ENCODE peak calls at places on chromosomes 13 and 19, in eight cellular contexts. M, X, N, A, R, O, W and E are unnamed samples.

GRCh38 chr13:48431987-48432615 is 19.2 kb upstream of the LPAR6 start:
- DNase-seq in M (no peak), X (no peak), N (no peak), A (no peak), R (no peak), O (no peak), W (no peak), E (no peak)

GRCh38 chr13:111937763-111938375 is 129.1 kb upstream of the SOX1 start:
- DNase-seq in M (peak; percentile 63), X (peak; percentile 1), N (no peak), A (no peak), R (no peak), O (no peak), W (no peak), E (no peak)

GRCh38 chr19:51712461-51713081 is 11.2 kb downstream of the HAS1 start:
- DNase-seq in M (no peak), X (no peak), N (no peak), A (no peak), R (no peak), O (peak; percentile 85), W (peak; percentile 83), E (no peak)

GRCh38 chr19:49581007-49581508 is at the start of gene PRRG2:
- DNase-seq in M (no peak), X (no peak), N (no peak), A (peak; percentile 76), R (no peak), O (peak; percentile 69), W (no peak), E (no peak)

GRCh38 chr13:30607908-30608307 is 9.8 kb upstream of the USPL1 start:
- DNase-seq in M (no peak), X (no peak), N (no peak), A (peak; percentile 34), R (peak; percentile 23), O (no peak), W (no peak), E (no peak)

GRCh38 chr13:21736926-21737325 is 66.1 kb downstream of the FGF9 start:
- DNase-seq in M (no peak), X (no peak), N (no peak), A (no peak), R (no peak), O (no peak), W (no peak), E (no peak)

GRCh38 chr19:8366961-8367326 is 3.0 kb downstream of the ANGPTL4 start:
- DNase-seq in M (peak; percentile 47), X (no peak), N (no peak), A (no peak), R (no peak), O (no peak), W (no peak), E (no peak)

GRCh38 chr13:59303433-59303832 is 860.3 kb downstream of the DIAPH3 start:
- DNase-seq in M (no peak), X (no peak), N (no peak), A (no peak), R (no peak), O (no peak), W (no peak), E (no peak)

GRCh38 chr13:34340534-34340933 is 522.6 kb downstream of the RFC3 start:
- DNase-seq in M (no peak), X (no peak), N (no peak), A (no peak), R (no peak), O (peak; percentile 85), W (peak; percentile 69), E (no peak)

GRCh38 chr13:58142952-58143351 is 511.4 kb downstream of the PCDH17 start:
- DNase-seq in M (no peak), X (no peak), N (no peak), A (no peak), R (no peak), O (no peak), W (no peak), E (no peak)

GRCh38 chr13:110173247-110173818 is 133.6 kb downstream of the COL4A1 start:
- DNase-seq in M (no peak), X (no peak), N (no peak), A (no peak), R (no peak), O (peak; percentile 38), W (no peak), E (no peak)

GRCh38 chr19:34432797-34433196 is 4.6 kb downstream of the UBA2 start:
- DNase-seq in M (no peak), X (no peak), N (no peak), A (no peak), R (no peak), O (no peak), W (peak; percentile 31), E (no peak)

GRCh38 chr13:94710881-94711560 is 1.3 kb downstream of the SOX21 start:
- DNase-seq in M (peak; percentile 71), X (no peak), N (no peak), A (no peak), R (no peak), O (peak; percentile 59), W (peak; percentile 42), E (no peak)

GRCh38 chr13:109787135-109787954 is 962 bp upstream of the IRS2 start:
- DNase-seq in M (peak; percentile 90), X (peak; percentile 21), N (no peak), A (no peak), R (no peak), O (peak; percentile 22), W (no peak), E (no peak)

GRCh38 chr19:3453840-3454239 is 26.5 kb downstream of the SMIM24 start:
- DNase-seq in M (no peak), X (no peak), N (no peak), A (no peak), R (no peak), O (no peak), W (no peak), E (no peak)

GRCh38 chr19:50314724-50315700 is 14.2 kb downstream of the KCNC3 start:
- DNase-seq in M (no peak), X (no peak), N (no peak), A (no peak), R (no peak), O (no peak), W (no peak), E (no peak)

GRCh38 chr19:5539431-5539833 is 28.3 kb downstream of the TINCR start:
- DNase-seq in M (no peak), X (peak; percentile 43), N (no peak), A (no peak), R (no peak), O (no peak), W (no peak), E (peak; percentile 52)

GRCh38 chr13:49457221-49457620 is 13.1 kb downstream of the SETDB2 start:
- DNase-seq in M (no peak), X (no peak), N (no peak), A (no peak), R (no peak), O (peak; percentile 39), W (no peak), E (no peak)

GRCh38 chr13:111668451-111668850 is 348.0 kb downstream of the TEX29 start:
- DNase-seq in M (no peak), X (no peak), N (no peak), A (no peak), R (no peak), O (no peak), W (no peak), E (no peak)

GRCh38 chr13:95020298-95020987 is 280.8 kb downstream of the ABCC4 start:
- DNase-seq in M (no peak), X (no peak), N (no peak), A (no peak), R (no peak), O (peak; percentile 86), W (no peak), E (no peak)

GRCh38 chr19:6233051-6233826 is 46.5 kb downstream of the MLLT1 start:
- DNase-seq in M (peak; percentile 81), X (no peak), N (no peak), A (no peak), R (no peak), O (no peak), W (no peak), E (no peak)